ENCODE peak calls at places on chromosome 3, in six cellular contexts. X is mesendoderm, D is H1, O is neuronal stem cell, B is endodermal cell, N is GM23248. Q is an unnamed sample.

GRCh38 chr3:183870563-183870962 is 14.1 kb downstream of the PARL start:
- DNase-seq in O (no peak), N (no peak), D (peak; percentile 10), B (no peak), X (no peak), Q (no peak)

GRCh38 chr3:99731499-99731898 is 86.2 kb upstream of the CMSS1 start:
- DNase-seq in D (no peak), B (no peak), N (no peak), X (no peak), O (no peak), Q (no peak)

GRCh38 chr3:21294768-21295167 is 456.2 kb downstream of the ZNF385D start:
- DNase-seq in D (no peak), O (no peak), X (no peak), N (peak; percentile 77), B (no peak), Q (no peak)

GRCh38 chr3:152400912-152401311 is 132.2 kb downstream of the MBNL1 start:
- DNase-seq in X (no peak), N (peak; percentile 80), B (no peak), O (no peak), D (no peak), Q (no peak)

GRCh38 chr3:57910988-57911387 is 97.2 kb upstream of the FLNB start:
- DNase-seq in B (peak; percentile 65), N (peak; percentile 25), D (no peak), X (peak; percentile 50), O (no peak), Q (no peak)

GRCh38 chr3:195549931-195550519 is 6.9 kb upstream of the PPP1R2 start:
- DNase-seq in N (no peak), D (no peak), O (no peak), X (no peak), B (no peak), Q (no peak)

GRCh38 chr3:177057768-177058167 is 139.5 kb downstream of the TBL1XR1 start:
- DNase-seq in B (no peak), N (no peak), O (no peak), D (no peak), X (no peak), Q (no peak)

GRCh38 chr3:195558602-195559001 is 15.5 kb upstream of the PPP1R2 start:
- DNase-seq in N (peak; percentile 41), B (peak; percentile 67), D (no peak), X (peak; percentile 62), O (no peak), Q (peak; percentile 47)

GRCh38 chr3:38617586-38617985 is 31.9 kb downstream of the SCN5A start:
- DNase-seq in D (no peak), N (no peak), X (no peak), B (no peak), O (no peak), Q (no peak)

GRCh38 chr3:122661633-122662032 is 19.0 kb upstream of the PARP14 start:
- DNase-seq in B (no peak), X (no peak), O (no peak), D (no peak), N (no peak), Q (no peak)
- H3K27ac ChIP-seq in B (no peak overlapping the region), X (no peak overlapping the region), O (no peak overlapping the region), D (no peak overlapping the region), N (no peak overlapping the region), Q (no peak overlapping the region)

GRCh38 chr3:173586176-173586575 is 188.6 kb downstream of the NLGN1 start:
- DNase-seq in X (no peak), N (peak; percentile 33), B (no peak), D (no peak), O (no peak), Q (no peak)

GRCh38 chr3:173583496-173583895 is 186.0 kb downstream of the NLGN1 start:
- DNase-seq in N (no peak), D (no peak), O (peak; percentile 69), X (peak; percentile 83), B (peak; percentile 51), Q (no peak)

GRCh38 chr3:173584093-173584833 is 186.7 kb downstream of the NLGN1 start:
- DNase-seq in D (peak; percentile 76), O (peak; percentile 74), N (peak; percentile 58), B (peak; percentile 84), X (peak; percentile 76), Q (peak; percentile 73)

GRCh38 chr3:173587055-173587454 is 189.5 kb downstream of the NLGN1 start:
- DNase-seq in D (no peak), B (no peak), N (no peak), X (no peak), O (no peak), Q (no peak)

DNA sequence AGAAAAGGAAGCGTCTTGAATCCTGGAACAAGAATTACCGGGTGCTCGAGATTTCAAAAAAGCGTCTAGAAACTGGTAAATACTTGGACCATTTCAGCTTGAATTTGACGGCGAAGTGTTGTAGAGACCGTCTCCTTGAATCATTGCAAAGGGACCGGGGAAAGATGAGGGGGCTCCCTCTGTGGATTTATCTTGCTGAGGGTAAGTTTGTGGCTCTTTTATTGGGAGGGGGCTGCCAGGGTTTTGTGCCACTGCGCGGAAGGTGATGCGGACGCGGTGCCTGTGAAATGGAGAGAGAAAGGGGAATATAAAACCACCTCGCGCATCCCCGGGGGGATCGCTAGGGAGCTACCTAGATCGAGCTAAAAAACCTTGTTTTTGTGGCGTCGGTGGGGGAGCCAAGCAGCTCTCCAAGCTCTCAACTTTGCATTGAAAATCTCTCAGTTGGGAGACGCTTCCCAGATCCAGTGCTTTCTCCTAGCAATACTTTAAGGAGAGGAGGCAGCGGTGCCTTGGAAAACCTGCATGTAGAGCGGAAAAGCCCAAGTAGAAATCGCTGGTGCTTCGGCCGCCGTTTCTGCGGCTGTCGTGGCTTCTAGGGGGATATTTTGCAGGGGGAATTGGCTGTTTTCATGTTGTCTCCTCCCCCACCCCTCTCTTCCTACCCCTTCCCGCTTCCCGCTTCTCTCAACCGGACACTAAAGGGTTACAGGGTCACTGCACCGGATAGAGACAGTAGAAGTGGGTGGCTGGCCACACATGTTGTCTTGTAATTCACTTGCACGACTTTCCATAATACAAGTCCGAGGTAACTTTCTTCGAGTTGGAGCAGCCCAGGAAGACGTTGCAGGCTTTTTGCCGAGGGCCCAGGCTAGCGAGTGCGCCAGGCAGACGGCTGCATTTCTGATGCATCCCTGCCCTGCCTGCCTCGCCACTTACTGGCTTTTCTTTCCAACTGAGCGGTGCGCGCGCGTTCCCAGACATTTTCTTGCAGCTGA is 187.6 kb downstream of the NLGN1 start:
- DNase-seq in D (peak; percentile 69), B (peak; percentile 85), X (peak; percentile 68), O (peak; percentile 77), N (peak; percentile 86), Q (peak; percentile 67)
- H3K9ac ChIP-seq in D (no peak overlapping the region), B (no peak overlapping the region), X (peak overlapping the region; percentile 61), O (peak overlapping the region; percentile 77), N (peak overlapping the region; percentile 69), Q (peak overlapping the region; percentile 69)

GRCh38 chr3:190072856-190073255 is 47.8 kb downstream of the P3H2 start:
- DNase-seq in X (no peak), N (no peak), O (no peak), B (no peak), D (no peak), Q (no peak)

GRCh38 chr3:190074817-190075216 is 45.9 kb downstream of the P3H2 start:
- DNase-seq in B (no peak), D (no peak), O (no peak), X (no peak), N (no peak), Q (no peak)

GRCh38 chr3:190070623-190071347 is 49.9 kb downstream of the P3H2 start:
- DNase-seq in N (no peak), B (no peak), D (no peak), O (no peak), X (peak; percentile 50), Q (no peak)

GRCh38 chr3:190076138-190076537 is 44.6 kb downstream of the P3H2 start:
- DNase-seq in N (peak; percentile 57), O (no peak), D (no peak), B (no peak), X (no peak), Q (no peak)

DNA sequence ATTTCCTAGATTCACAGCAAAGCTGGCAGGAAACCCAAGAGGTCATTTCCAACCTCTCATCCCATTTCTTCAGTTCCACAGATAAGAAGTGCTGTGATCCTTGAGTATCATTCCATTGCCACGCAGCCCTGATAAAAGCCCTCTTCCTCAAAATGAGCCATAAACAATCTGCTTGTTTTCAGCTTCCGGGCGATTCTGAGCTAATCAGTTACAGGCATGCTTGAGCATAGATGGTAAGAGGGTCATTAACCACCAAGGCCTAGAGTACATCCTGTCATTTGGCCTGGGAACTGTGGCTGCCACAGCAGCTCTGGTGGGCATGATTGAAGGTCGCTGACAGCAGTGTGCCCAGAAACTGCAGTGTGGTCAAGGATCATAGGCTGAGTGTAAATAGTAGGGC is 47.4 kb downstream of the P3H2 start:
- DNase-seq in B (no peak), N (no peak), O (no peak), D (no peak), X (peak; percentile 85), Q (no peak)
- H3K4me3 ChIP-seq in B (no peak overlapping the region), N (no peak overlapping the region), O (no peak overlapping the region), D (no peak overlapping the region), X (no peak overlapping the region), Q (no peak overlapping the region)

DNA sequence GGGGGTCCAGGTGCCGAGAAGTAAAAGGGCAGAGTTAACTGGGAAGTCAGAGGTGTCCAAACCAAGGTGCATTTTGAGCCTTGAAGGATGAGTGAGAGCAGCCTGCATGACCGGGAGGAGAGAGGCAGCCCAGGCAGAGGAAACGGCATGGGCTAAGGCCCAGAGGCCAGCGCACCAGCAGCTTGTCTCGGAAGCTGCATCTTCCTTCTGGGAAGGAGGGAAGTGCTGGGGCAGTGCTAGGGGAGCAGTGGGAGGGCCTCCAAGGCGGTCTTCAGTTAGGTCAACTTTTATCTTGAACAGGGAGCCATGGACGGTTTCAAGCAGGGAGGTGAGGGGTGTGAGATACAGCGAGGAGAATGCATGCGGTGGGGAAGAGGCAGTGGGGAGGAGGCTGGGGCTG is 1.0 kb downstream of the H1-8 start:
- DNase-seq in N (no peak), B (no peak), X (no peak), O (no peak), D (no peak), Q (no peak)
- H3K27ac ChIP-seq in N (no peak overlapping the region), B (no peak overlapping the region), X (no peak overlapping the region), O (no peak overlapping the region), D (no peak overlapping the region), Q (no peak overlapping the region)

GRCh38 chr3:129005526-129006303 is 4.6 kb downstream of the EFCC1 start:
- DNase-seq in O (no peak), D (no peak), X (no peak), N (peak; percentile 25), B (no peak), Q (no peak)
- H3K9ac ChIP-seq in O (no peak overlapping the region), D (no peak overlapping the region), X (no peak overlapping the region), N (no peak overlapping the region), B (no peak overlapping the region), Q (no peak overlapping the region)

DNA sequence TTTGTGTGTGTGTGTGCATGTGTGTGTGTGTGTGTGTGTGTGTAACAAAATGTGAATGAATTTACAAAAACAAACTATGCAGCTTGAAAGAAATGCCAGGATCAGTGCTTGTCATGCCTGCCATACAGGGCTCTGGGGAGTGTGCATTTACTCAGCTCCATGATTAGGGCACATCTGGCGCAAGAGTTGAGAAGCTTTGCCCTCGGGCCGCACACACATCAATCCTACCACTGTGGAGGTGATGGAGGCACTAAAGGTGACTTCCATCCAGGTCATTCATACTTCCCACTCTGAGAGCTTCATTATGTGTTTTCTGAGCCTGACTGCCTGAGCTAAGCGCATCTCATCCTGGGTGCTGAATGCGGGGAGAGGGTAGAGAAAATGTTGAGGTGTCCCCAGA is 72.0 kb upstream of the ZBED2 start:
- DNase-seq in N (no peak), X (no peak), D (no peak), B (no peak), O (no peak), Q (no peak)
- H3K4me3 ChIP-seq in N (no peak overlapping the region), X (no peak overlapping the region), D (no peak overlapping the region), B (no peak overlapping the region), O (no peak overlapping the region), Q (no peak overlapping the region)